ENCODE peak calls at places on chromosomes 11 and 22, in eight cellular contexts. J is Peyer's patch, H is MM.1S, Q is IMR-90, I is HCT116, D is testis, M is fibroblast of lung, C is heart left ventricle. F is an unnamed sample.

GRCh38 chr11:126896025-126896424 is 104.5 kb downstream of the KIRREL3 start:
- DNase-seq in J (no peak), H (no peak), Q (no peak), I (no peak), D (no peak), M (no peak), C (no peak), F (no peak)

GRCh38 chr11:20609727-20610707 is 10.6 kb downstream of the SLC6A5 start:
- DNase-seq in J (peak; percentile 20), H (peak; percentile 74), Q (peak; percentile 48), I (peak; percentile 41), D (peak; percentile 87), M (peak; percentile 46), C (peak; percentile 87), F (no peak)

GRCh38 chr11:68904458-68904847 is 762 bp downstream of the IGHMBP2 start:
- DNase-seq in J (no peak), H (peak; percentile 18), Q (no peak), I (no peak), D (peak; percentile 23), M (no peak), C (no peak), F (no peak)

GRCh38 chr11:120521176-120521575 is 9.6 kb downstream of the GRIK4 start:
- DNase-seq in J (no peak), H (no peak), Q (no peak), I (no peak), D (no peak), M (no peak), C (no peak), F (no peak)

GRCh38 chr11:61531033-61531432 is 22.5 kb downstream of the LRRC10B start:
- DNase-seq in J (no peak), H (no peak), Q (no peak), I (no peak), D (no peak), M (no peak), C (no peak), F (no peak)

GRCh38 chr11:127052420-127052819 is 51.9 kb upstream of the KIRREL3 start:
- DNase-seq in J (no peak), H (no peak), Q (no peak), I (no peak), D (no peak), M (no peak), C (no peak), F (no peak)

GRCh38 chr11:33258631-33259184 is 1.5 kb downstream of the HIPK3 start:
- DNase-seq in J (no peak), H (peak; percentile 51), Q (peak; percentile 56), I (no peak), D (peak; percentile 72), M (peak; percentile 70), C (no peak), F (no peak)

GRCh38 chr22:47816121-47816915 is 1053.9 kb downstream of the TBC1D22A start:
- DNase-seq in J (no peak), H (no peak), Q (no peak), I (no peak), D (no peak), M (no peak), C (no peak), F (peak; percentile 20)

GRCh38 chr11:105297463-105297862 is 157.9 kb upstream of the CARD18 start:
- DNase-seq in J (no peak), H (no peak), Q (peak; percentile 73), I (no peak), D (no peak), M (peak; percentile 22), C (no peak), F (no peak)

GRCh38 chr22:21990449-21991308 is 8.1 kb upstream of the TOP3B start:
- DNase-seq in J (no peak), H (no peak), Q (no peak), I (no peak), D (no peak), M (no peak), C (no peak), F (no peak)

GRCh38 chr22:23270212-23270733 is 90.0 kb downstream of the BCR start:
- DNase-seq in J (no peak), H (no peak), Q (peak; percentile 7), I (no peak), D (no peak), M (peak; percentile 27), C (no peak), F (no peak)

GRCh38 chr11:16395601-16396000 is 39.3 kb upstream of the SOX6 start:
- DNase-seq in J (no peak), H (no peak), Q (peak; percentile 56), I (no peak), D (no peak), M (no peak), C (no peak), F (no peak)

GRCh38 chr11:59207988-59208432 is 4.7 kb downstream of the MPEG1 start:
- DNase-seq in J (peak; percentile 58), H (peak; percentile 71), Q (peak; percentile 91), I (no peak), D (peak; percentile 71), M (peak; percentile 72), C (no peak), F (no peak)

GRCh38 chr11:2085251-2086066 is 53.7 kb downstream of the IGF2 start:
- DNase-seq in J (peak; percentile 9), H (no peak), Q (no peak), I (no peak), D (no peak), M (no peak), C (no peak), F (no peak)

GRCh38 chr22:35299217-35299716 is 427 bp upstream of the TOM1 start:
- DNase-seq in J (peak; percentile 21), H (peak; percentile 38), Q (no peak), I (no peak), D (no peak), M (peak; percentile 20), C (no peak), F (no peak)

GRCh38 chr11:112321521-112322172 is 61.0 kb upstream of the PLET1 start:
- DNase-seq in J (no peak), H (peak; percentile 30), Q (peak; percentile 89), I (peak; percentile 57), D (no peak), M (peak; percentile 91), C (no peak), F (no peak)

GRCh38 chr22:38759005-38759404 is 3.2 kb upstream of the SUN2 start:
- DNase-seq in J (no peak), H (no peak), Q (no peak), I (no peak), D (no peak), M (no peak), C (no peak), F (no peak)

GRCh38 chr22:38756631-38757463 is 1.0 kb upstream of the SUN2 start:
- DNase-seq in J (peak; percentile 46), H (no peak), Q (no peak), I (no peak), D (no peak), M (no peak), C (no peak), F (no peak)

GRCh38 chr22:38758276-38758945 is 2.6 kb upstream of the SUN2 start:
- DNase-seq in J (peak; percentile 61), H (no peak), Q (no peak), I (no peak), D (no peak), M (no peak), C (no peak), F (no peak)

GRCh38 chr22:38755911-38756532 is at the start of gene SUN2:
- DNase-seq in J (peak; percentile 97), H (peak; percentile 89), Q (peak; percentile 77), I (no peak), D (peak; percentile 97), M (peak; percentile 82), C (peak; percentile 98), F (no peak)

GRCh38 chr22:38757464-38757757 is 1.6 kb upstream of the SUN2 start:
- DNase-seq in J (no peak), H (no peak), Q (no peak), I (no peak), D (no peak), M (no peak), C (no peak), F (no peak)
- H3K4me1 ChIP-seq in J (peaks cover 14% of the 10 kb centered on the region), H (peaks cover 28% of the 10 kb centered on the region), Q (peaks cover 9% of the 10 kb centered on the region), I (peaks cover 37% of the 10 kb centered on the region), D (peaks cover 28% of the 10 kb centered on the region), M (peaks cover 7% of the 10 kb centered on the region), C (peaks cover 31% of the 10 kb centered on the region), F (peaks cover 33% of the 10 kb centered on the region)

GRCh38 chr11:14855890-14856289 is 36.1 kb downstream of the CYP2R1 start:
- DNase-seq in J (no peak), H (no peak), Q (no peak), I (no peak), D (no peak), M (no peak), C (no peak), F (no peak)
- H3K4me1 ChIP-seq in J (no peaks in the 10 kb centered on the region), H (no peaks in the 10 kb centered on the region), Q (no peaks in the 10 kb centered on the region), I (no peaks in the 10 kb centered on the region), D (no peaks in the 10 kb centered on the region), M (no peaks in the 10 kb centered on the region), C (no peaks in the 10 kb centered on the region), F (no peaks in the 10 kb centered on the region)

DNA sequence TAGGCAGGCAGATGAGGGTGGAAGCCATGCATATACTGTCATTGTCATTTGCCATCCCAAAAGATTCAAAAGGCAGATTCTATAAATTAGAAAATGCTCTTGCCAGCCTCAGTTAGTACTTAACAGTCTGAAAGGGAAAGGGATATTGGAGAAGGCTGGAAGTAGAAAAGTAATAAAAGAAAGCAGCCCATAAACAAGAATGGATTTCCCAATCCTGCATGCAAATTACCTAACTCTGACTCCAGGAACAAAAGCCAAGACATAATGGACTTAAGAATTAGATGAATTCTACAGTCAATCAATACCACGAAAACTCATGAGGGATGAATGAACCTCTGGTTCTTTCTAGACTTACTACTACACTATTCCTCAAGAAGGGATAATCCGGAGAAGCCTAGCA is 5.9 kb downstream of the PAK1 start:
- DNase-seq in J (no peak), H (no peak), Q (no peak), I (no peak), D (no peak), M (peak; percentile 56), C (no peak), F (no peak)
- H3K4me1 ChIP-seq in J (peaks cover 2% of the 10 kb centered on the region), H (peaks cover 44% of the 10 kb centered on the region), Q (no peaks in the 10 kb centered on the region), I (peaks cover 20% of the 10 kb centered on the region), D (no peaks in the 10 kb centered on the region), M (no peaks in the 10 kb centered on the region), C (no peaks in the 10 kb centered on the region), F (peaks cover 20% of the 10 kb centered on the region)

DNA sequence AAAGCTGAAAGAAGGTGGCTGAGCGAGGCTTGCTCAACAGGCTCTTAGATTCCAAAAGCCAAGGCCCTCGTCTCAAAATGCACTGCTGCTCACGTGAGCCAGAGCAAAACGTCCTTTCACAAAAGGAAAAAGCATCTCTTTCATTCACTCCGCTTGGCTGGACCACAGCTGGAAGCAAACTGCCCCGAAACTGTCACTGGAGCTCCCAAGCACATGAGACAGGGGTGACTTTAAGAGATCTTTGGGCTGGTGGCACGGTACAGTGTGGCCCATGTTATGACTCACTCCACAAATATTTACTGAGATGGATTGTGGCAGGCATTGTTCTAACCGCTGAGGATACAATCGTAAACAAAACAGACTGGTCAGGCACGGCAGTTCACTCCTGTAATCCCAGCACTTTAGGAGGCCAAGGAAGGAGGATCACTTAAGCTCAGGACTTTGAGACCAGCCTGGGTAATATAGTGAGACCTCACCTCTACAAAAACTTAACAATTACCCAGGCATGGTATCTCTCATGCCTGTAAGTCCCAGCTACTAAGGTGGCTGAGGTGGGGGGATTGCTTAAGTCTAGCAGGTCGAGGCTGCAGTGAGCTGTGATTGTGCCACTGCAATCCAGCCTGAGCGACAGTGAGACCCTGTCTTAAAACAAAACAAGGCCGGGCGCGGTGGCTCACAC is 3.6 kb downstream of the PLA2G6 start:
- DNase-seq in J (no peak), H (no peak), Q (peak; percentile 89), I (peak; percentile 82), D (peak; percentile 71), M (peak; percentile 83), C (no peak), F (no peak)
- H3K4me1 ChIP-seq in J (peaks cover 4% of the 10 kb centered on the region), H (peaks cover 30% of the 10 kb centered on the region), Q (peaks cover 32% of the 10 kb centered on the region), I (peaks cover 61% of the 10 kb centered on the region), D (peaks cover 32% of the 10 kb centered on the region), M (peaks cover 23% of the 10 kb centered on the region), C (peaks cover 60% of the 10 kb centered on the region), F (peaks cover 55% of the 10 kb centered on the region)

GRCh38 chr11:3155216-3155615 is 9.9 kb downstream of the OSBPL5 start:
- DNase-seq in J (no peak), H (no peak), Q (no peak), I (no peak), D (no peak), M (no peak), C (peak; percentile 35), F (no peak)
- H3K4me1 ChIP-seq in J (no peaks in the 10 kb centered on the region), H (no peaks in the 10 kb centered on the region), Q (peaks cover 49% of the 10 kb centered on the region), I (peaks cover 41% of the 10 kb centered on the region), D (peaks cover 42% of the 10 kb centered on the region), M (peaks cover 49% of the 10 kb centered on the region), C (peaks cover 74% of the 10 kb centered on the region), F (peaks cover 92% of the 10 kb centered on the region)